ENCODE peak calls at places on chromosomes 13 and 19, in four cellular contexts. J is HCT116; E is heart right ventricle; A is CD8-positive, alpha-beta T cell. X is an unnamed sample. For H3K36me3, the result is how much of the 10 kb centered on the place peaks cover.

GRCh38 chr13:43368003-43368402 is 344.6 kb downstream of the DNAJC15 start:
- DNase-seq in A (no peak), J (no peak), E (no peak), X (no peak)

GRCh38 chr13:51768378-51768921 is 35.5 kb downstream of the DHRS12 start:
- DNase-seq in J (no peak), E (no peak), A (no peak), X (no peak)

GRCh38 chr19:58229255-58229639 is 533 bp downstream of the ZNF544 start:
- DNase-seq in A (no peak), E (peak), J (no peak), X (peak)

GRCh38 chr19:8366961-8367326 is 3.0 kb downstream of the ANGPTL4 start:
- DNase-seq in J (no peak), A (no peak), E (no peak), X (no peak)

GRCh38 chr19:29294343-29294811 is 81.4 kb upstream of the UQCRFS1 start:
- DNase-seq in A (no peak), E (no peak), J (no peak), X (no peak)

GRCh38 chr13:92719868-92720267 is 506.7 kb upstream of the GPC6 start:
- DNase-seq in E (no peak), A (no peak), J (no peak), X (no peak)

GRCh38 chr13:83798731-83799130 is 83.5 kb downstream of the SLITRK1 start:
- DNase-seq in A (no peak), J (no peak), E (no peak), X (no peak)

GRCh38 chr13:101523732-101524131 is 71.3 kb downstream of the ITGBL1 start:
- DNase-seq in A (no peak), E (peak), J (no peak), X (no peak)

GRCh38 chr13:99614465-99614885 is 113.2 kb downstream of the TM9SF2 start:
- DNase-seq in A (no peak), J (no peak), E (no peak), X (peak)

GRCh38 chr13:44840131-44840530 is 149.1 kb downstream of the NUFIP1 start:
- DNase-seq in A (no peak), E (no peak), J (no peak), X (no peak)

GRCh38 chr13:106034201-106034600 is 501.3 kb downstream of the EFNB2 start:
- DNase-seq in A (no peak), J (no peak), E (no peak), X (no peak)

GRCh38 chr19:19480688-19481087 is 34.7 kb downstream of the TSSK6 start:
- DNase-seq in E (no peak), A (no peak), J (no peak), X (no peak)

GRCh38 chr19:19474950-19475781 is 40.2 kb downstream of the TSSK6 start:
- DNase-seq in A (no peak), E (no peak), J (no peak), X (no peak)

GRCh38 chr19:19477705-19478383 is 37.5 kb downstream of the TSSK6 start:
- DNase-seq in E (no peak), J (no peak), A (no peak), X (no peak)

GRCh38 chr19:19471682-19472081 is 43.7 kb downstream of the TSSK6 start:
- DNase-seq in E (no peak), A (no peak), J (no peak), X (no peak)

GRCh38 chr19:19475845-19476828 is 39.2 kb downstream of the TSSK6 start:
- DNase-seq in A (no peak), J (no peak), E (no peak), X (peak)
- H3K36me3 ChIP-seq in A (under half), J (under half), E (under half), X (under half)

DNA sequence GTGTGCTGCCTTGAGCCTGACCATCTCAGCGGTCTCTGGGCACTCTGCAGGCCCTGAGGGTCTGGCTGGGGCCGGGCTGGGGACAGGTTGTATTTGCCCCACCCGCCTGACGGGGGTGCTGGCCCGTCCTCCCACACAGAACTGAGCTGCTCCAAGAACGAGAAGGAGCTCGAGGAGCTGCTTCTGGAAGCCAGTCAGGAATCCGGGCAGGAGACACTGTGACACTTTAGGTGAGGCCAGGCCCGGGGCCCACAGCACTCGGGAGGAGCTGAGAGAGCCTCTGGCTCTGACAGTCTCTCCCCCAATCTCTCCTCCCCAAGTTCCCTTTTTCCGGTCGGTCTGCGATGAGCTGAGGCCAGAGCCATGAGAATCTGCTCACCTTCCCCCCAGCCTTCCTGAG is 14.5 kb downstream of the NKPD1 start:
- DNase-seq in J (no peak), E (no peak), A (no peak), X (peak)
- H3K36me3 ChIP-seq in J (under half), E (under half), A (under half), X (under half)

GRCh38 chr19:18444513-18444912 is 6.6 kb upstream of the ISYNA1 start:
- DNase-seq in J (no peak), A (no peak), E (no peak), X (no peak)

GRCh38 chr19:18445252-18445948 is 7.5 kb upstream of the ISYNA1 start:
- DNase-seq in J (no peak), A (no peak), E (no peak), X (no peak)

GRCh38 chr19:18446811-18447359 is 9.0 kb upstream of the ISYNA1 start:
- DNase-seq in E (no peak), A (no peak), J (no peak), X (no peak)

GRCh38 chr19:18443831-18444230 is 5.9 kb upstream of the ISYNA1 start:
- DNase-seq in J (no peak), E (no peak), A (no peak), X (no peak)

GRCh38 chr19:18446145-18446810 is 8.3 kb upstream of the ISYNA1 start:
- DNase-seq in A (no peak), J (no peak), E (no peak), X (no peak)
- H3K36me3 ChIP-seq in A (half or more), J (under half), E (half or more), X (under half)

GRCh38 chr19:1009043-1009975 is 9.1 kb downstream of the GRIN3B start:
- DNase-seq in E (no peak), A (no peak), J (no peak), X (no peak)
- H3K36me3 ChIP-seq in E (under half), A (under half), J (under half), X (under half)

DNA sequence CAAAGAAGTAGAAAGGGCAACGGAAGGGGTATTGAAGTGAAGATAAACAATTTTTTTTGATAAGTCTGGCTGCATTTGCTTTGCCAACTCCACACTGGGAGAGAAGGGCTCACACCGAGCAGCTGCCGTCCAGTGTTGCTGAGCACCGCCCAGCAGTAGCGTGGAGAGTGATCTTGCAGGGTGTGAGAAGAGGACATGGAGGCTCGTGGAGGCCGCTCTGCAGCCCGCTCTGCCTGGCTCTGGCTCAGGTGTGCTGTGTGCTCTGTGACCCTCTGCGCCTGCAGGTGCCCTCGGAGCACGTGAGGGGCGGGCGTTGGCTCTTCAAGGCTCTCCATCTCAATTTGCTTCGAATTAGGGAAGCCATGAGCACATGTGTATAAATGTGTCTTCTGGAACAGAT is 35.9 kb upstream of the TEX29 start:
- DNase-seq in A (no peak), E (no peak), J (no peak), X (no peak)
- H3K36me3 ChIP-seq in A (half or more), E (half or more), J (under half), X (half or more)